ENCODE peak calls at places on chromosome 18, in five cellular contexts. T, J, R, N and P are unnamed samples.

GRCh38 chr18:78727057-78727739 is 252.4 kb upstream of the SALL3 start:
- DNase-seq in T (no peak), R (no peak), J (no peak), N (no peak), P (no peak)

GRCh38 chr18:25979358-25979727 is 111.1 kb downstream of the SS18 start:
- DNase-seq in T (no peak), R (no peak), J (no peak), N (no peak), P (no peak)

GRCh38 chr18:62372156-62372555 is 47.0 kb downstream of the TNFRSF11A start:
- DNase-seq in N (no peak), R (no peak), J (no peak), T (no peak), P (no peak)

GRCh38 chr18:49135871-49136270 is 185.1 kb upstream of the SMAD7 start:
- DNase-seq in J (peak), T (peak), N (no peak), R (peak), P (no peak)

GRCh38 chr18:45081579-45082181 is 401.0 kb downstream of the SETBP1 start:
- DNase-seq in J (no peak), R (no peak), T (no peak), N (no peak), P (no peak)

GRCh38 chr18:55320399-55321255 is 267.4 kb downstream of the TCF4 start:
- DNase-seq in N (no peak), R (peak), J (no peak), T (peak), P (no peak)

GRCh38 chr18:50590625-50591024 is 30.7 kb downstream of the MAPK4 start:
- DNase-seq in R (no peak), T (no peak), N (no peak), J (no peak), P (no peak)

GRCh38 chr18:63936156-63936931 is 12.8 kb upstream of the HMSD start:
- DNase-seq in T (peak), N (peak), J (peak), R (peak), P (peak)

GRCh38 chr18:41121116-41121826 is 833.8 kb upstream of the PIK3C3 start:
- DNase-seq in J (no peak), T (peak), N (no peak), R (peak), P (peak)

GRCh38 chr18:45518770-45519169 is 96.5 kb upstream of the SLC14A2 start:
- DNase-seq in T (no peak), R (peak), J (no peak), N (no peak), P (no peak)

GRCh38 chr18:28411806-28412205 is 234.9 kb upstream of the CDH2 start:
- DNase-seq in T (peak), N (no peak), J (no peak), R (peak), P (no peak)

GRCh38 chr18:57347784-57348183 is 4.6 kb upstream of the ST8SIA3 start:
- DNase-seq in T (no peak), N (no peak), R (no peak), J (no peak), P (no peak)

GRCh38 chr18:45050712-45051639 is 370.3 kb downstream of the SETBP1 start:
- DNase-seq in T (peak), R (peak), J (peak), N (no peak), P (no peak)

GRCh38 chr18:32333781-32334180 is 136.9 kb downstream of the GAREM1 start:
- DNase-seq in J (no peak), T (no peak), N (no peak), R (no peak), P (peak)

GRCh38 chr18:25300492-25300891 is 51.5 kb downstream of the ZNF521 start:
- DNase-seq in J (no peak), T (no peak), R (no peak), N (no peak), P (no peak)

GRCh38 chr18:45104071-45104440 is 423.4 kb downstream of the SETBP1 start:
- DNase-seq in J (no peak), R (no peak), T (no peak), N (no peak), P (no peak)

GRCh38 chr18:54389143-54389505 is 31.4 kb downstream of the C18orf54 start:
- DNase-seq in R (no peak), N (no peak), T (no peak), J (no peak), P (no peak)

GRCh38 chr18:8747440-8747937 is 42.1 kb downstream of the MTCL1 start:
- DNase-seq in N (no peak), R (peak), T (peak), J (peak), P (no peak)

GRCh38 chr18:79607361-79607930 is 72.2 kb upstream of the CTDP1 start:
- DNase-seq in N (no peak), R (no peak), J (no peak), T (no peak), P (no peak)

GRCh38 chr18:80190311-80190710 is 57.0 kb downstream of the PARD6G start:
- DNase-seq in N (no peak), R (no peak), J (no peak), T (no peak), P (no peak)

DNA sequence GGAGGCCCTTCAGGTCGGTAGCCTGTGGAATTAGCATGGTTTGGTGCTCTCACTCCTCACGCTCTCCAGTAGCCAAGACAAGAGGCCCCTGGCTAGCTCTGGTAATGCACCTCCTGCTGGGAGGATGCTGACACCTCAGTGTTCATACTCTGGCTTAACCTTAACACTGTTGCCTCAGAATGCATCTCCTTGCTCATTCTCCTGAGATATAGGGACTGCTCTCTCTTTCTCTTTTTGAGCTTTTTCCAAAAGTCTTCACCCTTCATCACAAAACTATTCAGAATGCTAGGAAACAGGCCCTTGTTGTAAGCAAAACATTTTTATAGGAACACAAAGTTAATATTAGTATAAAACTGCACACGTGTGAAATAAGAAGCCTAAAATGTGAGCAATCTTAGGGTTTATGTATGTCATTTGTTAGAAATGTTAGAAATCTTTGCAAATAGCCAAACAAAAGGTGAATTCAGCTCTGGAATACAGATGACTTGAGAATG is 17.3 kb upstream of the IMPA2 start:
- DNase-seq in R (peak), J (no peak), N (no peak), T (peak), P (no peak)
- TF ChIP-seq CTCF in R (no peak), J (no peak), N (no peak), T (peak), P (no peak)

GRCh38 chr18:11147371-11147860 is 2.0 kb downstream of the PIEZO2 start:
- DNase-seq in R (no peak), N (no peak), T (no peak), J (no peak), P (no peak)
- H3K4me3 ChIP-seq in R (no peak), N (no peak), T (peak), J (no peak), P (no peak)

DNA sequence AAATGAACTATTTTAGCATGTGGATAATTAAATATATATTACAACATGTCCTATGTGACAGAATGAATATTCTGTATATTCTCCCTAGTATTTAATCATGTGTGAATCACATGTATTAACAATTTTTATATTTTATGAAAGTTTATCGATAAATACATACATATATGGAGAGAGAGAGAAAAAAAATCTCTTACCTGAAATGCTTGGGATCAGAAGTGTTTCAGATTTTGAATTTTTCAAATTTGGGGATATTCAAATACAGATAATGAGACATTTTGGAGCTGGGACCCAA is 228.6 kb upstream of the RBBP8 start:
- DNase-seq in N (no peak), T (no peak), R (no peak), J (no peak), P (no peak)
- TF ChIP-seq CTCF in N (no peak), T (no peak), R (no peak), J (no peak), P (no peak)

GRCh38 chr18:4394700-4395099 is 60.4 kb downstream of the DLGAP1 start:
- DNase-seq in N (no peak), J (no peak), R (no peak), T (no peak), P (no peak)
- H3K4me3 ChIP-seq in N (no peak), J (no peak), R (no peak), T (no peak), P (no peak)

GRCh38 chr18:36442717-36443116 is 145.2 kb downstream of the FHOD3 start:
- DNase-seq in T (no peak), N (no peak), R (no peak), J (no peak), P (no peak)

GRCh38 chr18:36446059-36446458 is 148.5 kb downstream of the FHOD3 start:
- DNase-seq in N (no peak), J (no peak), T (peak), R (no peak), P (no peak)

GRCh38 chr18:36440614-36441013 is 143.1 kb downstream of the FHOD3 start:
- DNase-seq in J (peak), T (peak), N (no peak), R (peak), P (no peak)

GRCh38 chr18:36441872-36442271 is 144.4 kb downstream of the FHOD3 start:
- DNase-seq in J (peak), T (peak), N (no peak), R (peak), P (no peak)

GRCh38 chr18:36441426-36441870 is 143.9 kb downstream of the FHOD3 start:
- DNase-seq in T (no peak), J (no peak), R (peak), N (no peak), P (no peak)
- TF ChIP-seq CTCF in T (no peak), J (no peak), R (no peak), N (no peak), P (no peak)

GRCh38 chr18:76644580-76644979 is 149.5 kb upstream of the ZNF516 start:
- DNase-seq in R (no peak), T (no peak), J (no peak), N (no peak), P (no peak)
- H3K4me3 ChIP-seq in R (no peak), T (no peak), J (no peak), N (no peak), P (no peak)

DNA sequence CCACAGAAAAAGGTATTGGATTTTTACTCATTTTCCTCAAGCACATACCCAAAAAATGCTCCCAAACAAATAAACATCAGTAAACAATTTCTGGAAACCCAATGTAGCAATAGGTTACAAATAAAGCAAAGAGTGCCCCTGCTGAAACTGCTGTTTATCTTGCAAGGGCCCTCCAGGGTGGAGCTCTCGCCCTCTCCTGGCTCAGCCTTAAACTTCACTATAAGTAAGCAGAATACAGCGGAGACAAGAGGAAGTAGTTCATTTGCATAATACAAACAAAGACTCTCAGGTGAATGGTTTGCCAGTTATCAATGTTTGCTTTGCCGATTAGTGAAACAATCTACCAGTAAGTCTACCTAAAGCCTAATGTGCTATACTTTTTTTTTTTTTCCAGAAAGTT is 437.6 kb downstream of the DLGAP1 start:
- DNase-seq in N (no peak), T (no peak), J (no peak), R (no peak), P (no peak)
- TF ChIP-seq CTCF in N (no peak), T (peak), J (peak), R (peak), P (no peak)

GRCh38 chr18:5894613-5895299 is 566 bp downstream of the TMEM200C start:
- DNase-seq in T (peak), J (no peak), R (no peak), N (peak), P (no peak)
- H3K4me3 ChIP-seq in T (no peak), J (peak), R (peak), N (peak), P (peak)